ENCODE peak calls at places on chromosomes 6 and 20, in nine cellular contexts. S, A, K, Y, R, Z, W, Q and B are unnamed samples.

GRCh38 chr20:17023811-17024210 is 203.0 kb upstream of the PCSK2 start:
- DNase-seq in A (peak; percentile 20), Q (no peak), W (no peak), R (no peak), Z (no peak), Y (no peak), K (peak; percentile 19), S (peak; percentile 39), B (no peak)

GRCh38 chr6:133504761-133505160 is 263.6 kb downstream of the EYA4 start:
- DNase-seq in Z (no peak), R (no peak), K (no peak), W (no peak), Y (peak; percentile 24), Q (peak; percentile 8), A (peak; percentile 25), S (no peak), B (no peak)

GRCh38 chr6:31008165-31008564 is 2.1 kb upstream of the MUC22 start:
- DNase-seq in W (no peak), K (no peak), Y (no peak), A (no peak), Z (no peak), R (no peak), Q (no peak), S (no peak), B (no peak)

GRCh38 chr20:58989196-58989595 is 8.1 kb downstream of the NELFCD start:
- DNase-seq in Z (no peak), Q (no peak), A (no peak), R (no peak), Y (no peak), S (no peak), W (no peak), K (no peak), B (no peak)

GRCh38 chr6:77466055-77467028 is 3.1 kb upstream of the HTR1B start:
- DNase-seq in W (no peak), R (peak; percentile 17), K (peak; percentile 86), Q (peak; percentile 68), Z (no peak), Y (peak; percentile 37), A (peak; percentile 51), S (peak; percentile 78), B (peak; percentile 13)

GRCh38 chr6:134508862-134509498 is 191.1 kb upstream of the SGK1 start:
- DNase-seq in S (no peak), R (no peak), Z (no peak), K (no peak), Y (no peak), Q (no peak), W (no peak), A (no peak), B (no peak)

GRCh38 chr6:112085666-112086065 is 1.6 kb downstream of the TUBE1 start:
- DNase-seq in W (no peak), A (no peak), Z (no peak), Y (no peak), S (no peak), Q (no peak), K (no peak), R (peak; percentile 23), B (no peak)

GRCh38 chr6:165799736-165800135 is 136.7 kb upstream of the PDE10A start:
- DNase-seq in Q (no peak), K (no peak), S (no peak), Z (no peak), A (no peak), W (no peak), R (peak; percentile 57), Y (no peak), B (no peak)

GRCh38 chr20:39941235-39941634 is 747.8 kb downstream of the MAFB start:
- DNase-seq in K (no peak), A (no peak), W (no peak), S (no peak), R (no peak), Q (no peak), Z (no peak), Y (no peak), B (no peak)

GRCh38 chr6:3620937-3621336 is 130.6 kb downstream of the PXDC1 start:
- DNase-seq in S (no peak), K (no peak), A (no peak), R (no peak), W (peak; percentile 9), Q (no peak), Y (no peak), Z (no peak), B (no peak)

GRCh38 chr6:106453756-106454367 is 93.3 kb downstream of the CRYBG1 start:
- DNase-seq in Q (no peak), S (no peak), Y (no peak), W (no peak), R (no peak), A (no peak), Z (no peak), K (no peak), B (no peak)

GRCh38 chr20:44254073-44254472 is 7.0 kb downstream of the GDAP1L1 start:
- DNase-seq in R (no peak), A (no peak), Z (no peak), Q (no peak), K (no peak), Y (no peak), W (no peak), S (no peak), B (no peak)

GRCh38 chr20:50724851-50725721 is 6.3 kb upstream of the PARD6B start:
- DNase-seq in K (peak; percentile 94), Y (peak; percentile 48), Z (peak; percentile 91), R (peak; percentile 70), A (peak; percentile 96), Q (peak; percentile 84), S (peak; percentile 92), W (peak; percentile 73), B (peak; percentile 79)

GRCh38 chr6:82249381-82250253 is 2.1 kb upstream of the IBTK start:
- DNase-seq in W (no peak), K (no peak), Y (no peak), Q (no peak), S (no peak), A (no peak), R (no peak), Z (no peak), B (no peak)
- H3K4me1 ChIP-seq in W (no peaks in the 10 kb centered on the region), K (peaks cover 11% of the 10 kb centered on the region), Y (peaks cover 10% of the 10 kb centered on the region), Q (peaks cover 8% of the 10 kb centered on the region), S (peaks cover 18% of the 10 kb centered on the region), A (peaks cover 17% of the 10 kb centered on the region), R (peaks cover 40% of the 10 kb centered on the region), Z (peaks cover 27% of the 10 kb centered on the region), B (peaks cover 21% of the 10 kb centered on the region)

DNA sequence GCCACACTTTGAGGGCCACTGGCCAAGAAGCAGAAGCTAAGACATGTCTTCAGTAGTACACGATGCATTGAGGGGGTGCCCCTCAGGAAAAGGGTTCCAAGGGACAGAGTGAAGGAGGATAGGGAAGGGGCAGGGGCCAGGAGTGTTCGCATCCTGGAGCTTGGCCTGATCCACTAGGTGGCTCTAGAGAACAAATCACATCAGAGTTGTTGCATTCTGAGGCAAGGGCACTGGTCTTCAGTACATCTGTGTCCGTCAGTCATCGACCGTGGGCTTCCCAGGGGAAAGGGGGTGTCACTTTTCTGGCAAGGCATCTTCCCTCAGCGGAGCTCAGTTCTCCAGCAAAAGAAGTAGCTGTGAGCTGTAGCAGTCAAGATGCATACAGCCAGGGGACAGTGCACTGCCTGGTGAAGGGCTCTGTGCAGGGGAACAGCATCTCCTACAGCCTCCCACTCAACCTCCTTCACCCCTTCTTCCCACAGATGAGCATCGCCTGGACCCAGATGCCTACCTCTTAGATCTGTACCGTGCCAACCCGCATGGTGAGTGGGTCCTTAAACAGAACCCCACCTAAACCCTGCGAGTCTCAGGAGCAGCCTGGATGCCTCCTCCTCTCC is 47.8 kb downstream of the ARHGAP40 start:
- DNase-seq in Y (no peak), R (no peak), K (peak; percentile 57), W (no peak), A (peak; percentile 6), Z (no peak), Q (peak; percentile 23), S (peak; percentile 65), B (no peak)
- TF ChIP-seq CTCF in Y (no peak), R (peak; percentile 59), K (peak; percentile 57), W (no peak), A (peak; percentile 39), Z (peak; percentile 60), Q (peak; percentile 20), S (peak; percentile 63), B (peak; percentile 4)

GRCh38 chr6:73969982-73970960 is 274.3 kb downstream of the CD109 start:
- DNase-seq in A (peak; percentile 45), K (peak; percentile 64), Y (peak; percentile 27), S (peak; percentile 57), R (no peak), W (no peak), Q (peak; percentile 71), Z (peak; percentile 74), B (no peak)
- H3K4me1 ChIP-seq in A (no peaks in the 10 kb centered on the region), K (peaks cover 7% of the 10 kb centered on the region), Y (no peaks in the 10 kb centered on the region), S (no peaks in the 10 kb centered on the region), R (no peaks in the 10 kb centered on the region), W (no peaks in the 10 kb centered on the region), Q (no peaks in the 10 kb centered on the region), Z (peaks cover 5% of the 10 kb centered on the region), B (no peaks in the 10 kb centered on the region)

DNA sequence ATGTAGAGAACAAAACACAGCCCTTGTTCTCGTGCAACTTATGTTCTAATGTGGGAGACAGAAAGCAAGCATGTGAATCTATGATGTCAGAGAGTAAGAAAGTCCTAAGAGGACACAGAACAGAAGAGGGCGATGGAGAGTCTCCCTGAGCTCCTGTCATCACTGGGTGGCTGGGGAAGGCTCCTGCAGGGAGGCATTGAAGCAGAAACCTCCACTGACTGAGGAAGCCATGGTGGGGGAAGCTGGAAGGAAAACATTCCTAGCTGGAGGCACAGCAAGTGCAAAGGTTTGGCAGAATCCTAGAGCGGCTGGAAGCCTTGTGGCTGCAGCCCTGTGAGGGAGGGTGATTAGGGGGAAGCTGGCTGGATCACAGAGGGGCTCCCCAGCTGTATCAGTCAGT is 248.0 kb downstream of the CDH26 start:
- DNase-seq in K (peak; percentile 60), R (no peak), S (peak; percentile 27), A (peak; percentile 20), W (no peak), Q (peak; percentile 52), Z (peak; percentile 2), Y (no peak), B (no peak)
- TF ChIP-seq CTCF in K (peak; percentile 42), R (peak; percentile 24), S (peak; percentile 10), A (peak; percentile 35), W (no peak), Q (peak; percentile 42), Z (no peak), Y (no peak), B (peak; percentile 7)

GRCh38 chr6:80185492-80185891 is 79.0 kb downstream of the BCKDHB start:
- DNase-seq in S (no peak), R (no peak), Q (no peak), Y (no peak), W (no peak), Z (no peak), A (no peak), K (no peak), B (no peak)
- H3K4me1 ChIP-seq in S (peaks cover 14% of the 10 kb centered on the region), R (no peaks in the 10 kb centered on the region), Q (peaks cover 7% of the 10 kb centered on the region), Y (no peaks in the 10 kb centered on the region), W (no peaks in the 10 kb centered on the region), Z (peaks cover 19% of the 10 kb centered on the region), A (peaks cover 14% of the 10 kb centered on the region), K (no peaks in the 10 kb centered on the region), B (no peaks in the 10 kb centered on the region)